ENCODE peak calls at places on chromosomes 1 and 21, in seven cellular contexts. W, R, T, H, B, F and Z are unnamed samples.
A peak's percentile ranks its signal among the peaks of the same experiment; 100 is the strongest.

GRCh38 chr21:38787461-38788274 is 18.1 kb upstream of the ETS2 start:
- DNase-seq in W (peak; percentile 55), R (peak; percentile 94), T (no peak), H (no peak), B (peak; percentile 42), F (no peak), Z (no peak)

GRCh38 chr1:54950361-54951163 is 29.9 kb upstream of the TMEM61 start:
- DNase-seq in W (peak; percentile 91), R (peak; percentile 82), T (peak; percentile 87), H (peak; percentile 78), B (peak; percentile 82), F (peak; percentile 23), Z (peak; percentile 88)

GRCh38 chr21:46004168-46004861 is 22.7 kb downstream of the COL6A1 start:
- DNase-seq in W (no peak), R (no peak), T (no peak), H (no peak), B (no peak), F (no peak), Z (no peak)

GRCh38 chr1:214234635-214235025 is 46.3 kb upstream of the SMYD2 start:
- DNase-seq in W (no peak), R (peak; percentile 57), T (peak; percentile 52), H (no peak), B (peak; percentile 75), F (no peak), Z (no peak)

GRCh38 chr1:108089482-108089881 is 110.7 kb downstream of the SLC25A24 start:
- DNase-seq in W (no peak), R (no peak), T (peak; percentile 51), H (no peak), B (no peak), F (no peak), Z (no peak)

GRCh38 chr1:37734629-37735591 is 30.0 kb downstream of the EPHA10 start:
- DNase-seq in W (no peak), R (no peak), T (no peak), H (no peak), B (no peak), F (no peak), Z (no peak)

GRCh38 chr1:221510793-221511503 is 230.9 kb downstream of the DUSP10 start:
- DNase-seq in W (no peak), R (no peak), T (no peak), H (no peak), B (no peak), F (no peak), Z (no peak)

GRCh38 chr1:167683226-167683625 is 38.6 kb upstream of the MPZL1 start:
- DNase-seq in W (no peak), R (no peak), T (no peak), H (no peak), B (no peak), F (no peak), Z (no peak)

GRCh38 chr1:92822907-92823306 is 8.9 kb upstream of the RPL5 start:
- DNase-seq in W (no peak), R (peak; percentile 40), T (no peak), H (no peak), B (no peak), F (no peak), Z (no peak)

GRCh38 chr1:29960906-29961675 is 724.8 kb downstream of the PTPRU start:
- DNase-seq in W (no peak), R (no peak), T (no peak), H (no peak), B (no peak), F (no peak), Z (no peak)

GRCh38 chr1:4513326-4514114 is 140.9 kb upstream of the AJAP1 start:
- DNase-seq in W (no peak), R (no peak), T (no peak), H (no peak), B (no peak), F (no peak), Z (no peak)

GRCh38 chr1:106290805-106291537 is 765.5 kb upstream of the PRMT6 start:
- DNase-seq in W (no peak), R (no peak), T (no peak), H (no peak), B (peak; percentile 49), F (no peak), Z (peak; percentile 55)

GRCh38 chr1:211589782-211590721 is 11.1 kb upstream of the SLC30A1 start:
- DNase-seq in W (no peak), R (peak; percentile 40), T (peak; percentile 75), H (no peak), B (no peak), F (no peak), Z (no peak)

GRCh38 chr1:176501596-176501995 is 38.6 kb downstream of the PAPPA2 start:
- DNase-seq in W (no peak), R (peak; percentile 13), T (no peak), H (no peak), B (no peak), F (no peak), Z (no peak)

GRCh38 chr1:103230061-103230460 is 121.7 kb upstream of the COL11A1 start:
- DNase-seq in W (no peak), R (peak; percentile 75), T (peak; percentile 11), H (no peak), B (no peak), F (no peak), Z (no peak)

GRCh38 chr1:188822248-188822647 is 1655.4 kb downstream of the BRINP3 start:
- DNase-seq in W (peak; percentile 6), R (peak; percentile 19), T (no peak), H (no peak), B (no peak), F (peak; percentile 4), Z (no peak)

GRCh38 chr1:99527078-99527477 is 118.8 kb upstream of the PALMD start:
- DNase-seq in W (peak; percentile 18), R (peak; percentile 41), T (no peak), H (no peak), B (no peak), F (no peak), Z (no peak)

GRCh38 chr21:14617040-14617393 is 70.9 kb upstream of the SAMSN1 start:
- DNase-seq in W (no peak), R (no peak), T (no peak), H (no peak), B (no peak), F (no peak), Z (no peak)

GRCh38 chr1:60280256-60280655 is 206.7 kb upstream of the C1orf87 start:
- DNase-seq in W (no peak), R (no peak), T (no peak), H (no peak), B (no peak), F (no peak), Z (peak; percentile 97)

GRCh38 chr1:53339736-53340385 is 12.0 kb upstream of the LRP8 start:
- DNase-seq in W (no peak), R (no peak), T (no peak), H (peak; percentile 37), B (no peak), F (no peak), Z (no peak)